ENCODE peak calls at places on chromosomes 12 and 14, in seven cellular contexts. O, U, F, G, E, L and R are unnamed samples. For H3K4me1, the result is how much of the 10 kb centered on the place peaks cover.

GRCh38 chr12:96140110-96140509 is 54.1 kb upstream of the ELK3 start:
- DNase-seq in O (no peak), U (no peak), F (no peak), G (no peak), E (no peak), L (no peak), R (no peak)

GRCh38 chr12:121214855-121215745 is 5.2 kb downstream of the P2RX4 start:
- DNase-seq in O (no peak), U (no peak), F (no peak), G (no peak), E (no peak), L (no peak), R (no peak)

GRCh38 chr12:53751336-53752191 is at the start of gene CISTR:
- DNase-seq in O (no peak), U (no peak), F (no peak), G (peak), E (peak), L (peak), R (peak)

GRCh38 chr12:16118586-16118985 is 158.9 kb downstream of the SLC15A5 start:
- DNase-seq in O (no peak), U (no peak), F (no peak), G (no peak), E (no peak), L (no peak), R (no peak)

GRCh38 chr12:113088037-113088436 is 31.5 kb downstream of the DTX1 start:
- DNase-seq in O (no peak), U (no peak), F (no peak), G (no peak), E (no peak), L (no peak), R (no peak)

GRCh38 chr12:42916143-42916542 is 326.6 kb upstream of the PRICKLE1 start:
- DNase-seq in O (no peak), U (no peak), F (no peak), G (no peak), E (no peak), L (no peak), R (no peak)

GRCh38 chr12:79063258-79063657 is 198.7 kb downstream of the SYT1 start:
- DNase-seq in O (no peak), U (no peak), F (no peak), G (no peak), E (no peak), L (no peak), R (no peak)

GRCh38 chr14:30317729-30318128 is 241.2 kb upstream of the G2E3 start:
- DNase-seq in O (no peak), U (no peak), F (no peak), G (no peak), E (no peak), L (no peak), R (no peak)

GRCh38 chr12:62248873-62249272 is 11.3 kb upstream of the USP15 start:
- DNase-seq in O (no peak), U (no peak), F (no peak), G (no peak), E (no peak), L (no peak), R (no peak)

GRCh38 chr12:74449872-74450271 is 87.8 kb upstream of the ATXN7L3B start:
- DNase-seq in O (no peak), U (no peak), F (no peak), G (no peak), E (no peak), L (no peak), R (no peak)

GRCh38 chr12:93802293-93802692 is 125.1 kb downstream of the CRADD start:
- DNase-seq in O (peak), U (no peak), F (no peak), G (no peak), E (no peak), L (no peak), R (no peak)

GRCh38 chr14:21063479-21063878 is 5.9 kb downstream of the RNASE8 start:
- DNase-seq in O (no peak), U (no peak), F (no peak), G (no peak), E (peak), L (no peak), R (no peak)

GRCh38 chr12:86254399-86255107 is 1.6 kb downstream of the MGAT4C start:
- DNase-seq in O (no peak), U (no peak), F (no peak), G (no peak), E (no peak), L (no peak), R (no peak)

GRCh38 chr12:68805592-68806120 is 2.3 kb upstream of the MDM2 start:
- DNase-seq in O (no peak), U (no peak), F (no peak), G (no peak), E (no peak), L (no peak), R (no peak)

GRCh38 chr14:37890095-37890494 is 294.7 kb downstream of the TTC6 start:
- DNase-seq in O (no peak), U (no peak), F (no peak), G (no peak), E (no peak), L (no peak), R (no peak)

GRCh38 chr12:20040194-20040593 is 328.1 kb upstream of the PDE3A start:
- DNase-seq in O (no peak), U (no peak), F (no peak), G (no peak), E (no peak), L (no peak), R (no peak)

GRCh38 chr14:50714452-50715073 is 46.5 kb upstream of the SAV1 start:
- DNase-seq in O (no peak), U (no peak), F (no peak), G (no peak), E (no peak), L (no peak), R (no peak)

GRCh38 chr14:91387996-91388395 is 29.6 kb downstream of the CCDC88C start:
- DNase-seq in O (no peak), U (no peak), F (no peak), G (no peak), E (no peak), L (no peak), R (peak)

GRCh38 chr12:113497709-113498108 is 26.0 kb upstream of the LHX5 start:
- DNase-seq in O (no peak), U (no peak), F (no peak), G (no peak), E (no peak), L (no peak), R (no peak)

GRCh38 chr12:103958621-103959020 is 7.1 kb upstream of the TDG start:
- DNase-seq in O (no peak), U (no peak), F (no peak), G (no peak), E (no peak), L (no peak), R (no peak)

GRCh38 chr14:83294941-83295340 is 1761.3 kb upstream of the SEL1L start:
- DNase-seq in O (no peak), U (no peak), F (no peak), G (no peak), E (no peak), L (no peak), R (no peak)

GRCh38 chr12:130956009-130956408 is 2.3 kb downstream of the ADGRD1 start:
- DNase-seq in O (no peak), U (no peak), F (no peak), G (no peak), E (no peak), L (no peak), R (no peak)

GRCh38 chr12:104805186-104805585 is 152.9 kb downstream of the SLC41A2 start:
- DNase-seq in O (no peak), U (no peak), F (no peak), G (no peak), E (no peak), L (no peak), R (no peak)

GRCh38 chr12:131129839-131130238 is 176.1 kb downstream of the ADGRD1 start:
- DNase-seq in O (no peak), U (no peak), F (no peak), G (no peak), E (no peak), L (no peak), R (no peak)

GRCh38 chr12:57724003-57724935 is 14.3 kb downstream of the AGAP2 start:
- DNase-seq in O (no peak), U (no peak), F (no peak), G (no peak), E (no peak), L (no peak), R (no peak)

GRCh38 chr12:9784326-9784725 is 23.6 kb upstream of the CD69 start:
- DNase-seq in O (no peak), U (no peak), F (no peak), G (no peak), E (no peak), L (no peak), R (no peak)

GRCh38 chr12:89529738-89530137 is 3.9 kb upstream of the POC1B start:
- DNase-seq in O (no peak), U (no peak), F (no peak), G (no peak), E (no peak), L (no peak), R (no peak)

GRCh38 chr14:81176224-81176623 is 44.5 kb downstream of the GTF2A1 start:
- DNase-seq in O (peak), U (no peak), F (no peak), G (no peak), E (peak), L (no peak), R (peak)

DNA sequence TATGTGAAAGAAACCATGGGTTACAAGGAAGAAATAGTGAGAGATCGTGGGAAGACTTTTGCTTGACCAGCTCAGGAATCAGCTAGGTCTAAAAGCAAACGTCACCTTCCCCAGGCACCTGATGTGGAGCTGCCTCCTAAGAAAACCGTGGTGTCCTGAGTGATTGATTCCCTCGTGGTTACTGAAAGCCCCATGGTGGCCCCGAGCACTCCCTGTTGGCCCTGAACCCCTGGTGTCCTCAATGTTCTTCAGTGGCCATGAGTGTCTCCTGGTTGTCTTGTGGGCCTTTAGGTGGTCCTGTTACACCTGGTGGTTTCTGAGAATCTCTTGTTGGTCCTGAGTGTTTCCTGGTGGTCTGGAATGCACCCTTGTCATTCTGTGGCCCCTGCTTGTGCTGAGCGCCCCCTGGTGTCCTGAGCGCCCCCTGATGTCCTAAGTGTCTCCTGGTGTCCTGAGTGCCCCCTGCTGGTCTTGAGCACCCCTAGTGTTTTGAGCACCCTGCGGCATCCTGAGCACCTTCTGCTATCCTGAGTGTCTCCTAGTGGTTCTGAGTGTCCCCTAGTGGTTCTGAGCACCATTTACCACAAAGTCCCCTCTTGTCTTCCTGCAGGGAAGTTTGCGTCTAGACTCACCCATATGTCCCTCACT is 518.7 kb downstream of the TMEM121 start:
- DNase-seq in O (no peak), U (no peak), F (peak), G (peak), E (peak), L (no peak), R (peak)
- TF ChIP-seq CTCF in O (peak), U (no peak), F (peak), G (peak), E (no peak), L (no peak), R (peak)

GRCh38 chr14:22177870-22178269 is 411.2 kb downstream of the DAD1 start:
- DNase-seq in O (no peak), U (no peak), F (no peak), G (no peak), E (no peak), L (no peak), R (no peak)
- H3K4me1 ChIP-seq in O (under half), U (under half), F (under half), G (under half), E (under half), L (under half), R (under half)

GRCh38 chr14:74161526-74162158 is 76.9 kb downstream of the LIN52 start:
- DNase-seq in O (no peak), U (no peak), F (no peak), G (no peak), E (no peak), L (no peak), R (no peak)
- TF ChIP-seq CTCF in O (no peak), U (no peak), F (no peak), G (no peak), E (no peak), L (no peak), R (no peak)

DNA sequence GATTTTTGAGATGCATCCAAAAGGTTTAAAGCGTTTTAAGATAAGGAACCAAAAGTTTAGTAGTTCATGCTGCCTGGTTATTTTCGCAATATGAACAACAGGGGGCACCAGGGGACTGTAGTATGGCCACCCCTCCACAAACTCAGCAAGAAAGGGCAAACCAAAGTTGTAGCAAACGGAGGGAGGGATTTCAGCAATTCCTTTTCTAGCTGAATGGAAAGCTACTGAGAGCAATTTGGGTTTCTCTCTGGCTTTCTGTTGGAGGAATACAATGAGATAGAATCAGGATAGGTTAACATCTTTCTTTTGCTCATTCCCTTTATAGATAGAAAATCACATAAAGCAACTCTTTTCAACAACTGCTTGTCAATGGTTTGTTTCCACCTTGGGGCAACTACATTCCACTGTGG is 62.5 kb downstream of the DRAM1 start:
- DNase-seq in O (no peak), U (no peak), F (no peak), G (peak), E (peak), L (no peak), R (no peak)
- H3K4me1 ChIP-seq in O (under half), U (under half), F (under half), G (under half), E (under half), L (under half), R (under half)

GRCh38 chr14:103385153-103385993 is at the start of gene MARK3:
- DNase-seq in O (peak), U (peak), F (peak), G (peak), E (peak), L (peak), R (peak)
- TF ChIP-seq CTCF in O (no peak), U (no peak), F (peak), G (peak), E (peak), L (no peak), R (peak)

GRCh38 chr14:22978873-22979671 is 3.3 kb downstream of the AJUBA start:
- DNase-seq in O (no peak), U (no peak), F (no peak), G (no peak), E (no peak), L (no peak), R (no peak)
- H3K4me1 ChIP-seq in O (half or more), U (under half), F (under half), G (under half), E (under half), L (under half), R (half or more)